ENCODE peak calls at places on chromosome 14, in six cellular contexts. P is endothelial cell; S is ACHN; V is activated T-helper 1 cell treated with anti-CD3 and anti-CD28 coated beads, Interleukin-12 subunit alpha, Interleukin-12 subunit beta, Interleukin-2, Interleukin-4 antibody, amounts not matched to agents 30 ng/mL and 10 ng/mL and 1 ng/mL, durations not matched to agents 14 hours and 24 hours and 36 hours; D is dermis blood vessel endothelial cell; W is NCI-H345. E is an unnamed sample.

GRCh38 chr14:70808402-70809237 is 693 bp downstream of the MAP3K9 start:
- DNase-seq in P (peak; percentile 41), S (peak; percentile 46), V (peak; percentile 21), D (no peak), W (peak; percentile 48), E (peak; percentile 54)

GRCh38 chr14:24339284-24340151 is at the start of gene RIPK3:
- DNase-seq in P (no peak), S (no peak), V (peak; percentile 67), D (peak; percentile 32), W (no peak), E (no peak)

GRCh38 chr14:55352201-55352600 is 59.4 kb downstream of the ATG14 start:
- DNase-seq in P (no peak), S (no peak), V (no peak), D (no peak), W (no peak), E (no peak)

GRCh38 chr14:64880382-64881121 is 845 bp upstream of the SPTB start:
- DNase-seq in P (peak; percentile 55), S (peak; percentile 26), V (peak; percentile 46), D (peak; percentile 15), W (peak; percentile 84), E (peak; percentile 75)

GRCh38 chr14:72812292-72812851 is 81.5 kb downstream of the DPF3 start:
- DNase-seq in P (no peak), S (no peak), V (no peak), D (no peak), W (no peak), E (no peak)

GRCh38 chr14:101121399-101122113 is 218.0 kb upstream of the RTL1 start:
- DNase-seq in P (no peak), S (no peak), V (no peak), D (no peak), W (no peak), E (no peak)

GRCh38 chr14:106872619-106873446 is 1346.5 kb downstream of the TMEM121 start:
- DNase-seq in P (no peak), S (peak; percentile 93), V (peak; percentile 73), D (peak; percentile 17), W (peak; percentile 94), E (peak; percentile 56)

GRCh38 chr14:78484002-78484401 is 313.8 kb downstream of the NRXN3 start:
- DNase-seq in P (no peak), S (no peak), V (no peak), D (no peak), W (no peak), E (no peak)

E was measured in NCI-H1417.